ENCODE peak calls at places on chromosomes 1 and 21, in six cellular contexts. I is cardiac muscle cell, S is left lung, K is foreskin fibroblast, G is AG09319, H is WTC11. T is an unnamed sample.

GRCh38 chr1:234219711-234220110 is 153.5 kb upstream of the COA6 start:
- DNase-seq in I (no peak), S (no peak), K (no peak), G (no peak), H (no peak), T (no peak)

GRCh38 chr1:16967095-16967567 is 13.3 kb downstream of the MFAP2 start:
- DNase-seq in I (peak), S (peak), K (no peak), G (no peak), H (no peak), T (no peak)

GRCh38 chr21:15352009-15352408 is 287.2 kb upstream of the NRIP1 start:
- DNase-seq in I (no peak), S (no peak), K (no peak), G (no peak), H (no peak), T (no peak)

GRCh38 chr1:153630384-153630783 is 2.1 kb downstream of the S100A1 start:
- DNase-seq in I (no peak), S (peak), K (no peak), G (no peak), H (no peak), T (no peak)

GRCh38 chr1:97980530-97980929 is 59.7 kb upstream of the DPYD start:
- DNase-seq in I (no peak), S (no peak), K (no peak), G (no peak), H (no peak), T (no peak)

GRCh38 chr1:201618375-201618774 is 79.4 kb downstream of the NAV1 start:
- DNase-seq in I (no peak), S (no peak), K (no peak), G (no peak), H (no peak), T (no peak)

GRCh38 chr1:18973446-18973955 is 17.0 kb upstream of the IFFO2 start:
- DNase-seq in I (no peak), S (no peak), K (no peak), G (no peak), H (no peak), T (no peak)

GRCh38 chr1:116390195-116390594 is 17.2 kb downstream of the ATP1A1 start:
- DNase-seq in I (no peak), S (no peak), K (no peak), G (no peak), H (no peak), T (no peak)

GRCh38 chr1:203211812-203212211 is 17.7 kb downstream of the CHIT1 start:
- DNase-seq in I (no peak), S (no peak), K (no peak), G (no peak), H (no peak), T (no peak)

GRCh38 chr1:88609051-88609450 is 75.0 kb upstream of the PKN2 start:
- DNase-seq in I (no peak), S (no peak), K (no peak), G (no peak), H (no peak), T (no peak)

GRCh38 chr1:99647460-99647859 is 1.5 kb downstream of the PALMD start:
- DNase-seq in I (no peak), S (no peak), K (no peak), G (no peak), H (no peak), T (no peak)

GRCh38 chr1:91805343-91805801 is 80.6 kb downstream of the TGFBR3 start:
- DNase-seq in I (no peak), S (no peak), K (no peak), G (no peak), H (no peak), T (no peak)

GRCh38 chr1:74953622-74954021 is 180.6 kb upstream of the LHX8 start:
- DNase-seq in I (no peak), S (no peak), K (no peak), G (no peak), H (no peak), T (no peak)

GRCh38 chr1:115210302-115210711 is 121.0 kb upstream of the TSPAN2 start:
- DNase-seq in I (no peak), S (no peak), K (no peak), G (no peak), H (no peak), T (no peak)

GRCh38 chr1:233689748-233690254 is 75.9 kb downstream of the KCNK1 start:
- DNase-seq in I (no peak), S (no peak), K (no peak), G (no peak), H (no peak), T (no peak)

GRCh38 chr1:96464991-96465875 is 256.4 kb upstream of the PTBP2 start:
- DNase-seq in I (peak), S (no peak), K (no peak), G (peak), H (no peak), T (no peak)

GRCh38 chr21:28737671-28738279 is 254.9 kb downstream of the LTN1 start:
- DNase-seq in I (peak), S (no peak), K (no peak), G (no peak), H (no peak), T (no peak)

GRCh38 chr1:10892138-10893065 is 96.0 kb upstream of the CASZ1 start:
- DNase-seq in I (no peak), S (no peak), K (no peak), G (no peak), H (no peak), T (no peak)

GRCh38 chr1:41629571-41629970 is 145.1 kb upstream of the EDN2 start:
- DNase-seq in I (peak), S (no peak), K (no peak), G (no peak), H (no peak), T (no peak)

GRCh38 chr1:10380594-10381275 is 18.1 kb upstream of the PGD start:
- DNase-seq in I (peak), S (no peak), K (peak), G (peak), H (no peak), T (no peak)

GRCh38 chr1:223730471-223730870 is 18.1 kb downstream of the CAPN2 start:
- DNase-seq in I (no peak), S (no peak), K (no peak), G (no peak), H (no peak), T (no peak)

DNA sequence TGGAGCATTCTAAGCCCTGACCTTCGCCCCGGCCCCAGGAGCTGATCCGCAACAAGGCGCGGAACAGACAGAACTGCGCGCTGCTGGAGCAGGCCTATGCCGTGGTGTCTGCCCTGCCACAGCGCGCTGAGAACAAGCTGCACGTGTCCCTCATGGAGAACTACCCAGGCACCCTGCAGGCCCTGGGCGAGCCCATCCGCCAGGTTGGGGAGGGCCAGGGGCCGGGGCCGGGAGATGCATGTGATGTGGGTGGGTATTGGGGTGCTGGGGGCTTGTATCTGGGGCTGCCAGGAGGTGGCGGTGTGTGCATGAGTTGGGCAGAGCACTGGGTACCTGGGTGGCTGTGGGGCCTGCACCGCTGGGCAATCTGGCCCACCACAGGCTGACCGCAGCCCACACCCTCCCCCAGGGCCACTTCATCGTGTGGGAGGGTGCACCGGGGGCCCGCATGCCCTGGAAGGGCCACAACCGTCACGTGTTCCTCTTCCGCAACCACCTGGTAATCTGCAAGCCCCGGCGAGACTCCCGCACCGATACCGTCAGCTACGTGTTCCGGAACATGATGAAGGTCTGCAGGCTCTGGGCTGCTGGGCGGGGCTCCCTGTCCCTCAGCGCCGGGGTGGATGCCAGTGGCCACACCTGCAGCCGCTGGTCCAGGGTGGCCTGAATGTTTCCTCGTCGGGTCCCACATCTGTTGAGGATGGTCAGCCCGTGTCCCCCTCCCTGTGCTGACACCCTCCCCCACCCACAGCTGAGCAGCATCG is 65.8 kb downstream of the TRIM11 start:
- DNase-seq in I (peak), S (peak), K (no peak), G (no peak), H (peak), T (no peak)
- TF ChIP-seq CTCF in I (peak), S (no peak), K (no peak), G (peak), H (peak), T (peak)

GRCh38 chr1:27615346-27616004 is 11.5 kb upstream of the AHDC1 start:
- DNase-seq in I (no peak), S (no peak), K (no peak), G (no peak), H (peak), T (no peak)
- TF ChIP-seq CTCF in I (no peak), S (no peak), K (no peak), G (no peak), H (no peak), T (no peak)

GRCh38 chr1:95312181-95312580 is 78.2 kb downstream of the RWDD3 start:
- DNase-seq in I (no peak), S (no peak), K (no peak), G (no peak), H (no peak), T (no peak)

GRCh38 chr1:95308276-95308675 is 74.3 kb downstream of the RWDD3 start:
- DNase-seq in I (no peak), S (no peak), K (no peak), G (no peak), H (no peak), T (no peak)

GRCh38 chr1:95311762-95312161 is 77.8 kb downstream of the RWDD3 start:
- DNase-seq in I (no peak), S (no peak), K (no peak), G (no peak), H (no peak), T (no peak)

GRCh38 chr1:95311006-95311405 is 77.0 kb downstream of the RWDD3 start:
- DNase-seq in I (no peak), S (no peak), K (no peak), G (no peak), H (no peak), T (no peak)

DNA sequence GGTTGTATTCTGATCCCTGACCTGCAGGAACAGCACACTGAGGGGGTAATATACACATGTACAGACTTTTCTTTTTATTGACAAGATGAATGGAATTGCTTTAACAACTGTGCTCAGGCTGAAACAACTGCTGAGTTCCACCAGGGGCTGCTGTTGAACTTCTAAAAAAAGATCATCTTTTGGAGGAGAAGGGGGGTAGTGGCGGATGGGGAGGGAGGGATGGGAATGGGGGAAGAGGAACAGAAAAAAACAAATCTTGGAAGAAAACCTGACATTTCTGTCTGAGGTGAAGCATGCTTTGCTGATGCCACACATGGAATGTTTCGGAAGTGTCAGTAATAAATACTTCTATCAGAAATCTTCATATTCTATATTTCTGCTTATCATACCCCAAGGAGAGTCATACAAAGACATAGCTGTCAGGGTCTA is 75.0 kb downstream of the RWDD3 start:
- DNase-seq in I (peak), S (no peak), K (peak), G (peak), H (peak), T (peak)
- TF ChIP-seq CTCF in I (peak), S (no peak), K (peak), G (peak), H (peak), T (peak)

DNA sequence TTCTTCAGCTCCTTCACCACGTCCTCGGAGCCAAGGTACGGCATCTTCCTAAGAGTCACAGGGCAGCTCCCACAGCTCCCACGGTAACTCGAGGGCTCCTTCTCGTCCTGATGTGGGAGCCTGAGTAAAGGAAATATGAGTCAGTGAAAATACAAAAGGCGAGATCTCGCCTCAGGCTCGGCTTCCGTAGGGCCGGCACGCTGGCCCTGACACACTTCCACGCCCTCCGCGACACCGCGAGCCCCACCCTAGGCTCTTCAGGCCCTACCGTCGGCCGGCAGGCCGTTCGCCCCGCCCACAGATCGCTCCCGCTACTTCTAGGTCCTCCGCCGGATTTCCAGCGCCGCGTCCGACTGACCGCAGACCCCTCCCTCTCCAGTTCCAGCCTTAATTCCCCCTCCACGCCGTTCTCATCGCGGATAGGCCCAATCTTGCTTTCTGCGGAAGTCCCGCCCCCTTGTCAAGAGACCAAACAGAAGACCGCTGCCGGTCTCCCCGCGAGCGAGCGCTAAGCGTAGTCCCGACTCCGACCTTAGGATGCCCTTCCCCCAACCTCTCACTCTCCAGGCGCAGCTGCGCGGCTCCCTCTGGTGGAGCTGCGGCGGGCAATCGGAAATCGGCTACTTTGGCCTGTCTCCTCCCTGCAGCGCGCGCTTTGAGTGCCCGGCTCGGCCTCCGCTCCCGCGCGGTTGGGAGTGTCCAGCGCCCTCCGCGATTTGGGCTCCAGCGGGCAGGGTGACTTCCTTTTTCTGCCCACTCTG is at the start of the genes AP4B1 and DCLRE1B:
- DNase-seq in I (peak), S (peak), K (peak), G (peak), H (peak), T (peak)
- TF ChIP-seq CTCF in I (peak), S (peak), K (peak), G (peak), H (no peak), T (peak)

DNA sequence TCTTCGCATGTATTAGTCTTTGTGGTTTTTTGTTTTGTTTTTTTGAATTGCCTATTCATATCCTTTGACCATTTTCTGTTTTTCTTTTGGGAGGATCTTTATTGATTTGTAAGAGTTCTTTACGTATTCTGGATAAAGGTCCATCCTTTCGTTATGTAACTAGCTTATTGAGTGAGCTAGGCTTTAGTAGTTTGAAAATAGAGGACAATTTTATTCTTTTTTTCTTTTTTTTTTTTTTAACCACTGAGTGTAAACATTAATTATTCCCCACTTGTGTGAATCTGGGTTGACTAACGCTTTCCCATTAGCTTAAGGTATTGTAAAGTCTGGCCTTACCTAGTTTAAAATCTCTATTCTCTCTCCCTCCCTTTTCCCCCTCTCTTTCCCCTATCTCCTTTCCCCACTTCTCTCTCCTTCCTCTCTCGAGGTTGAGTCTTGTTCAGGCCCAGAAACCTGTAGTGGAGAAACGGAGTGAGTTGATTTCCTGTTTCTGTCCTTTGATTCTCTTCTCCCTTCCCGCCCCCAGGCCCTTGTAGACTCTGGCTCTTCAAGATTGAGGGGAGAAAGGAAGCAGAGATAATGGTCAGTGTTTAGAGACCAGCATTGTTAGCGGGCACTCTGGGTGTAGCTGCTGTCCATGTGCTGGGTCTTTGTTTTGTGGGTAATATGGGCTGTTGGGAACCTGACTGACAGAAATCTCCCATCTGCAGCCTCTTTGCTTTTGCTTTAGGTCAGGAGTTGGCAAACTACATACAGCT is 1.5 kb downstream of the MORC3 start:
- DNase-seq in I (peak), S (no peak), K (no peak), G (no peak), H (no peak), T (no peak)
- TF ChIP-seq CTCF in I (no peak), S (no peak), K (no peak), G (no peak), H (no peak), T (no peak)

GRCh38 chr1:37914719-37915483 is 32.0 kb downstream of the INPP5B start:
- DNase-seq in I (no peak), S (no peak), K (no peak), G (no peak), H (no peak), T (no peak)

GRCh38 chr1:37922767-37923550 is 23.9 kb downstream of the INPP5B start:
- DNase-seq in I (no peak), S (no peak), K (no peak), G (no peak), H (no peak), T (no peak)

GRCh38 chr1:37923551-37923889 is 23.3 kb downstream of the INPP5B start:
- DNase-seq in I (no peak), S (no peak), K (no peak), G (no peak), H (no peak), T (no peak)

GRCh38 chr1:37915484-37916093 is 31.3 kb downstream of the INPP5B start:
- DNase-seq in I (no peak), S (no peak), K (no peak), G (no peak), H (no peak), T (no peak)

GRCh38 chr1:37919277-37919676 is 27.6 kb downstream of the INPP5B start:
- DNase-seq in I (peak), S (no peak), K (no peak), G (no peak), H (peak), T (peak)
- TF ChIP-seq CTCF in I (peak), S (peak), K (peak), G (peak), H (no peak), T (peak)

DNA sequence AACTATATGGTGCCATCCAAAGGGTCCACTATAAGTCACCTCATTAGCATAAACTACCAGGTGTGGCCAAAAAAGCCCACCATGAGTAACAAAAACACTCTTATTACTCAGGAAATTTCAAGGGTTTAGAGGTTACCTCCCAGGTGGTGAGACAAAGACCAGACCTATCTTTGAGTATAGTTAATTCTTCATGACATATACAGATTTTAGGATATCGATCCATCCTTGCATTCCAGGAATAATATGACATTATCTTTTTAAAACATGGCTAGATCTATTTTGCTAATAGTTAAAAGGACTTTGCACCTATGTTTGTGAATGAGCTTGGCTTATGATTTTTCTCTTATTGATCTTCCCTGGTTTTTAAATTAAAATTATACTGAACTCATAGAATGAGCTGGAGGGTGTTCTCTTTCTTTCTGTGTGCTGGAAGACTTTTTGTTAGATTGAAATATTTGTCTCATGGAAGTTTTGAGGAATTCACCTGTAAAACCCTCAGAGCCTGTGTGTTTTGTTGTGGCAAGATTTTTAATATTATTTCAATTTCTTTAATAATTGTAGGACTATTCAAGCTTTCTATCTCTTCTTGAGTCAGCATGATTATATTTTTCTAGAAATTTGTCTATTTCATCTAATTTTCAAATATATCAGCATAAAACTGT is 138.7 kb upstream of the SLC45A1 start:
- DNase-seq in I (no peak), S (no peak), K (no peak), G (no peak), H (no peak), T (no peak)
- TF ChIP-seq CTCF in I (no peak), S (no peak), K (no peak), G (no peak), H (no peak), T (no peak)

T was measured in HCT116.